ENCODE peak calls at places on chromosomes 3 and 15, in ten cellular contexts. One of them, this sample, is unnamed.

GRCh38 chr3:170760174-170760526 is 109.8 kb downstream of the RPL22L1 start:
- DNase-seq in ELR: no peak
- DNase-seq in hepatic stellate cell: no peak
- DNase-seq in AG10803: peak; percentile 88
- DNase-seq in Daoy: no peak
- DNase-seq in H9: no peak
- DNase-seq in CD8-positive, alpha-beta T cell: no peak
- DNase-seq in stimulated activated CD4-positive, alpha-beta T cell treated with anti-CD3 and anti-CD28 coated beads, TNF-alpha, amount 100 ng/mL, for 4 hours: no peak
- DNase-seq in activated CD4-positive, CD25-positive, alpha-beta regulatory T cell treated with anti-CD3 and anti-CD28 coated beads, Interleukin-2, amount 50 U/mL, for 16 hours: no peak
- DNase-seq in cardiac fibroblast: peak; percentile 61
- DNase-seq in this sample: no peak

GRCh38 chr3:11482024-11482423 is 161.7 kb downstream of the VGLL4 start:
- DNase-seq in cardiac fibroblast: peak; percentile 49
- DNase-seq in activated CD4-positive, CD25-positive, alpha-beta regulatory T cell treated with anti-CD3 and anti-CD28 coated beads, Interleukin-2, amount 50 U/mL, for 16 hours: no peak
- DNase-seq in stimulated activated CD4-positive, alpha-beta T cell treated with anti-CD3 and anti-CD28 coated beads, TNF-alpha, amount 100 ng/mL, for 4 hours: no peak
- DNase-seq in ELR: no peak
- DNase-seq in hepatic stellate cell: no peak
- DNase-seq in CD8-positive, alpha-beta T cell: no peak
- DNase-seq in AG10803: no peak
- DNase-seq in Daoy: no peak
- DNase-seq in H9: no peak
- DNase-seq in this sample: no peak

GRCh38 chr15:59371458-59372351 is 966 bp downstream of the MYO1E start:
- DNase-seq in AG10803: peak; percentile 15
- DNase-seq in ELR: peak; percentile 42
- DNase-seq in H9: no peak
- DNase-seq in CD8-positive, alpha-beta T cell: peak; percentile 23
- DNase-seq in stimulated activated CD4-positive, alpha-beta T cell treated with anti-CD3 and anti-CD28 coated beads, TNF-alpha, amount 100 ng/mL, for 4 hours: no peak
- DNase-seq in cardiac fibroblast: peak; percentile 39
- DNase-seq in Daoy: peak; percentile 43
- DNase-seq in hepatic stellate cell: peak; percentile 54
- DNase-seq in activated CD4-positive, CD25-positive, alpha-beta regulatory T cell treated with anti-CD3 and anti-CD28 coated beads, Interleukin-2, amount 50 U/mL, for 16 hours: no peak
- DNase-seq in this sample: no peak

GRCh38 chr3:149657796-149658443 is at the start of gene WWTR1:
- DNase-seq in cardiac fibroblast: peak; percentile 97
- DNase-seq in Daoy: peak; percentile 98
- DNase-seq in hepatic stellate cell: peak; percentile 88
- DNase-seq in ELR: peak; percentile 97
- DNase-seq in activated CD4-positive, CD25-positive, alpha-beta regulatory T cell treated with anti-CD3 and anti-CD28 coated beads, Interleukin-2, amount 50 U/mL, for 16 hours: no peak
- DNase-seq in H9: peak; percentile 97
- DNase-seq in stimulated activated CD4-positive, alpha-beta T cell treated with anti-CD3 and anti-CD28 coated beads, TNF-alpha, amount 100 ng/mL, for 4 hours: no peak
- DNase-seq in CD8-positive, alpha-beta T cell: peak; percentile 5
- DNase-seq in AG10803: peak; percentile 93
- DNase-seq in this sample: no peak

GRCh38 chr15:39192979-39193559 is 387.8 kb upstream of the THBS1 start:
- DNase-seq in ELR: no peak
- DNase-seq in H9: no peak
- DNase-seq in CD8-positive, alpha-beta T cell: no peak
- DNase-seq in hepatic stellate cell: no peak
- DNase-seq in cardiac fibroblast: no peak
- DNase-seq in Daoy: no peak
- DNase-seq in activated CD4-positive, CD25-positive, alpha-beta regulatory T cell treated with anti-CD3 and anti-CD28 coated beads, Interleukin-2, amount 50 U/mL, for 16 hours: no peak
- DNase-seq in stimulated activated CD4-positive, alpha-beta T cell treated with anti-CD3 and anti-CD28 coated beads, TNF-alpha, amount 100 ng/mL, for 4 hours: no peak
- DNase-seq in AG10803: peak; percentile 58
- DNase-seq in this sample: no peak

GRCh38 chr3:71294919-71295318 is 288.6 kb downstream of the FOXP1 start:
- DNase-seq in activated CD4-positive, CD25-positive, alpha-beta regulatory T cell treated with anti-CD3 and anti-CD28 coated beads, Interleukin-2, amount 50 U/mL, for 16 hours: no peak
- DNase-seq in stimulated activated CD4-positive, alpha-beta T cell treated with anti-CD3 and anti-CD28 coated beads, TNF-alpha, amount 100 ng/mL, for 4 hours: no peak
- DNase-seq in ELR: no peak
- DNase-seq in cardiac fibroblast: no peak
- DNase-seq in CD8-positive, alpha-beta T cell: no peak
- DNase-seq in Daoy: no peak
- DNase-seq in H9: no peak
- DNase-seq in hepatic stellate cell: no peak
- DNase-seq in AG10803: no peak
- DNase-seq in this sample: no peak

GRCh38 chr3:78659386-78659987 is 1108.3 kb downstream of the ROBO1 start:
- DNase-seq in hepatic stellate cell: peak; percentile 1
- DNase-seq in ELR: peak; percentile 57
- DNase-seq in activated CD4-positive, CD25-positive, alpha-beta regulatory T cell treated with anti-CD3 and anti-CD28 coated beads, Interleukin-2, amount 50 U/mL, for 16 hours: no peak
- DNase-seq in Daoy: peak; percentile 13
- DNase-seq in H9: no peak
- DNase-seq in cardiac fibroblast: peak; percentile 67
- DNase-seq in CD8-positive, alpha-beta T cell: peak; percentile 28
- DNase-seq in AG10803: peak; percentile 37
- DNase-seq in stimulated activated CD4-positive, alpha-beta T cell treated with anti-CD3 and anti-CD28 coated beads, TNF-alpha, amount 100 ng/mL, for 4 hours: no peak
- DNase-seq in this sample: no peak

GRCh38 chr15:64686130-64686735 is 89.2 kb downstream of the RBPMS2 start:
- DNase-seq in CD8-positive, alpha-beta T cell: peak; percentile 30
- DNase-seq in hepatic stellate cell: peak; percentile 56
- DNase-seq in cardiac fibroblast: peak; percentile 74
- DNase-seq in activated CD4-positive, CD25-positive, alpha-beta regulatory T cell treated with anti-CD3 and anti-CD28 coated beads, Interleukin-2, amount 50 U/mL, for 16 hours: peak; percentile 23
- DNase-seq in ELR: peak; percentile 65
- DNase-seq in stimulated activated CD4-positive, alpha-beta T cell treated with anti-CD3 and anti-CD28 coated beads, TNF-alpha, amount 100 ng/mL, for 4 hours: no peak
- DNase-seq in H9: peak; percentile 35
- DNase-seq in AG10803: peak; percentile 56
- DNase-seq in Daoy: peak; percentile 25
- DNase-seq in this sample: peak; percentile 15

GRCh38 chr15:57218826-57219576 is 157.3 kb upstream of the CGNL1 start:
- DNase-seq in cardiac fibroblast: peak; percentile 95
- DNase-seq in ELR: peak; percentile 90
- DNase-seq in H9: peak; percentile 38
- DNase-seq in stimulated activated CD4-positive, alpha-beta T cell treated with anti-CD3 and anti-CD28 coated beads, TNF-alpha, amount 100 ng/mL, for 4 hours: no peak
- DNase-seq in Daoy: peak; percentile 37
- DNase-seq in AG10803: peak; percentile 98
- DNase-seq in CD8-positive, alpha-beta T cell: no peak
- DNase-seq in activated CD4-positive, CD25-positive, alpha-beta regulatory T cell treated with anti-CD3 and anti-CD28 coated beads, Interleukin-2, amount 50 U/mL, for 16 hours: no peak
- DNase-seq in hepatic stellate cell: no peak
- DNase-seq in this sample: no peak

GRCh38 chr3:69428657-69429255 is 42.9 kb upstream of the FRMD4B start:
- DNase-seq in AG10803: no peak
- DNase-seq in stimulated activated CD4-positive, alpha-beta T cell treated with anti-CD3 and anti-CD28 coated beads, TNF-alpha, amount 100 ng/mL, for 4 hours: no peak
- DNase-seq in H9: no peak
- DNase-seq in cardiac fibroblast: peak; percentile 45
- DNase-seq in ELR: no peak
- DNase-seq in CD8-positive, alpha-beta T cell: no peak
- DNase-seq in activated CD4-positive, CD25-positive, alpha-beta regulatory T cell treated with anti-CD3 and anti-CD28 coated beads, Interleukin-2, amount 50 U/mL, for 16 hours: no peak
- DNase-seq in hepatic stellate cell: no peak
- DNase-seq in Daoy: no peak
- DNase-seq in this sample: no peak

GRCh38 chr3:69370945-69371301 is 15.0 kb downstream of the FRMD4B start:
- DNase-seq in stimulated activated CD4-positive, alpha-beta T cell treated with anti-CD3 and anti-CD28 coated beads, TNF-alpha, amount 100 ng/mL, for 4 hours: no peak
- DNase-seq in cardiac fibroblast: peak; percentile 21
- DNase-seq in AG10803: peak; percentile 52
- DNase-seq in ELR: no peak
- DNase-seq in H9: no peak
- DNase-seq in CD8-positive, alpha-beta T cell: no peak
- DNase-seq in Daoy: no peak
- DNase-seq in hepatic stellate cell: no peak
- DNase-seq in activated CD4-positive, CD25-positive, alpha-beta regulatory T cell treated with anti-CD3 and anti-CD28 coated beads, Interleukin-2, amount 50 U/mL, for 16 hours: no peak
- DNase-seq in this sample: no peak

GRCh38 chr3:182567666-182568065 is 225.6 kb upstream of the ATP11B start:
- DNase-seq in CD8-positive, alpha-beta T cell: no peak
- DNase-seq in hepatic stellate cell: no peak
- DNase-seq in H9: peak; percentile 33
- DNase-seq in cardiac fibroblast: no peak
- DNase-seq in Daoy: peak; percentile 42
- DNase-seq in ELR: no peak
- DNase-seq in AG10803: no peak
- DNase-seq in activated CD4-positive, CD25-positive, alpha-beta regulatory T cell treated with anti-CD3 and anti-CD28 coated beads, Interleukin-2, amount 50 U/mL, for 16 hours: no peak
- DNase-seq in stimulated activated CD4-positive, alpha-beta T cell treated with anti-CD3 and anti-CD28 coated beads, TNF-alpha, amount 100 ng/mL, for 4 hours: no peak
- DNase-seq in this sample: no peak

GRCh38 chr15:67148196-67148701 is 82.8 kb downstream of the SMAD3 start:
- DNase-seq in ELR: peak; percentile 83
- DNase-seq in H9: no peak
- DNase-seq in AG10803: peak; percentile 81
- DNase-seq in CD8-positive, alpha-beta T cell: no peak
- DNase-seq in stimulated activated CD4-positive, alpha-beta T cell treated with anti-CD3 and anti-CD28 coated beads, TNF-alpha, amount 100 ng/mL, for 4 hours: no peak
- DNase-seq in hepatic stellate cell: no peak
- DNase-seq in Daoy: peak; percentile 92
- DNase-seq in cardiac fibroblast: peak; percentile 68
- DNase-seq in activated CD4-positive, CD25-positive, alpha-beta regulatory T cell treated with anti-CD3 and anti-CD28 coated beads, Interleukin-2, amount 50 U/mL, for 16 hours: no peak
- DNase-seq in this sample: peak; percentile 15

GRCh38 chr3:69323941-69324340 is 61.9 kb downstream of the FRMD4B start:
- DNase-seq in stimulated activated CD4-positive, alpha-beta T cell treated with anti-CD3 and anti-CD28 coated beads, TNF-alpha, amount 100 ng/mL, for 4 hours: no peak
- DNase-seq in hepatic stellate cell: no peak
- DNase-seq in H9: no peak
- DNase-seq in cardiac fibroblast: no peak
- DNase-seq in CD8-positive, alpha-beta T cell: no peak
- DNase-seq in Daoy: no peak
- DNase-seq in AG10803: no peak
- DNase-seq in activated CD4-positive, CD25-positive, alpha-beta regulatory T cell treated with anti-CD3 and anti-CD28 coated beads, Interleukin-2, amount 50 U/mL, for 16 hours: no peak
- DNase-seq in ELR: no peak
- DNase-seq in this sample: no peak

GRCh38 chr3:64238971-64239667 is 13.9 kb upstream of the PRICKLE2 start:
- DNase-seq in H9: peak; percentile 92
- DNase-seq in stimulated activated CD4-positive, alpha-beta T cell treated with anti-CD3 and anti-CD28 coated beads, TNF-alpha, amount 100 ng/mL, for 4 hours: no peak
- DNase-seq in Daoy: peak; percentile 96
- DNase-seq in AG10803: peak; percentile 99
- DNase-seq in activated CD4-positive, CD25-positive, alpha-beta regulatory T cell treated with anti-CD3 and anti-CD28 coated beads, Interleukin-2, amount 50 U/mL, for 16 hours: no peak
- DNase-seq in hepatic stellate cell: peak; percentile 82
- DNase-seq in ELR: peak; percentile 92
- DNase-seq in CD8-positive, alpha-beta T cell: no peak
- DNase-seq in cardiac fibroblast: peak; percentile 96
- DNase-seq in this sample: no peak

GRCh38 chr15:67834593-67835348 is 5.1 kb downstream of the RNU6-1 start:
- DNase-seq in CD8-positive, alpha-beta T cell: no peak
- DNase-seq in Daoy: no peak
- DNase-seq in AG10803: no peak
- DNase-seq in H9: no peak
- DNase-seq in activated CD4-positive, CD25-positive, alpha-beta regulatory T cell treated with anti-CD3 and anti-CD28 coated beads, Interleukin-2, amount 50 U/mL, for 16 hours: no peak
- DNase-seq in stimulated activated CD4-positive, alpha-beta T cell treated with anti-CD3 and anti-CD28 coated beads, TNF-alpha, amount 100 ng/mL, for 4 hours: no peak
- DNase-seq in ELR: no peak
- DNase-seq in cardiac fibroblast: no peak
- DNase-seq in hepatic stellate cell: no peak
- DNase-seq in this sample: no peak

GRCh38 chr3:30043156-30043555 is 563.2 kb upstream of the TGFBR2 start:
- DNase-seq in stimulated activated CD4-positive, alpha-beta T cell treated with anti-CD3 and anti-CD28 coated beads, TNF-alpha, amount 100 ng/mL, for 4 hours: no peak
- DNase-seq in activated CD4-positive, CD25-positive, alpha-beta regulatory T cell treated with anti-CD3 and anti-CD28 coated beads, Interleukin-2, amount 50 U/mL, for 16 hours: no peak
- DNase-seq in CD8-positive, alpha-beta T cell: no peak
- DNase-seq in Daoy: no peak
- DNase-seq in H9: no peak
- DNase-seq in AG10803: no peak
- DNase-seq in hepatic stellate cell: no peak
- DNase-seq in ELR: no peak
- DNase-seq in cardiac fibroblast: peak; percentile 4
- DNase-seq in this sample: no peak

GRCh38 chr3:184229424-184230080 is at the start of gene VWA5B2:
- DNase-seq in H9: peak; percentile 82
- DNase-seq in hepatic stellate cell: peak; percentile 81
- DNase-seq in ELR: peak; percentile 72
- DNase-seq in cardiac fibroblast: peak; percentile 42
- DNase-seq in AG10803: peak; percentile 8
- DNase-seq in Daoy: peak; percentile 83
- DNase-seq in stimulated activated CD4-positive, alpha-beta T cell treated with anti-CD3 and anti-CD28 coated beads, TNF-alpha, amount 100 ng/mL, for 4 hours: peak; percentile 46
- DNase-seq in activated CD4-positive, CD25-positive, alpha-beta regulatory T cell treated with anti-CD3 and anti-CD28 coated beads, Interleukin-2, amount 50 U/mL, for 16 hours: no peak
- DNase-seq in CD8-positive, alpha-beta T cell: peak; percentile 80
- DNase-seq in this sample: peak; percentile 68

GRCh38 chr3:171195686-171196085 is 169.2 kb upstream of the SLC2A2 start:
- DNase-seq in H9: no peak
- DNase-seq in activated CD4-positive, CD25-positive, alpha-beta regulatory T cell treated with anti-CD3 and anti-CD28 coated beads, Interleukin-2, amount 50 U/mL, for 16 hours: no peak
- DNase-seq in cardiac fibroblast: peak; percentile 38
- DNase-seq in stimulated activated CD4-positive, alpha-beta T cell treated with anti-CD3 and anti-CD28 coated beads, TNF-alpha, amount 100 ng/mL, for 4 hours: no peak
- DNase-seq in Daoy: no peak
- DNase-seq in AG10803: no peak
- DNase-seq in ELR: peak; percentile 28
- DNase-seq in CD8-positive, alpha-beta T cell: no peak
- DNase-seq in hepatic stellate cell: no peak
- DNase-seq in this sample: no peak

GRCh38 chr15:67794832-67795574 is 30.3 kb upstream of the SKOR1 start:
- DNase-seq in stimulated activated CD4-positive, alpha-beta T cell treated with anti-CD3 and anti-CD28 coated beads, TNF-alpha, amount 100 ng/mL, for 4 hours: peak; percentile 13
- DNase-seq in H9: no peak
- DNase-seq in hepatic stellate cell: no peak
- DNase-seq in CD8-positive, alpha-beta T cell: no peak
- DNase-seq in activated CD4-positive, CD25-positive, alpha-beta regulatory T cell treated with anti-CD3 and anti-CD28 coated beads, Interleukin-2, amount 50 U/mL, for 16 hours: no peak
- DNase-seq in Daoy: no peak
- DNase-seq in AG10803: no peak
- DNase-seq in cardiac fibroblast: no peak
- DNase-seq in ELR: no peak
- DNase-seq in this sample: no peak

GRCh38 chr15:40274350-40275274 is 8.3 kb downstream of the ANKRD63 start:
- DNase-seq in ELR: peak; percentile 85
- DNase-seq in activated CD4-positive, CD25-positive, alpha-beta regulatory T cell treated with anti-CD3 and anti-CD28 coated beads, Interleukin-2, amount 50 U/mL, for 16 hours: peak; percentile 80
- DNase-seq in AG10803: peak; percentile 80
- DNase-seq in CD8-positive, alpha-beta T cell: peak; percentile 93
- DNase-seq in cardiac fibroblast: peak; percentile 91
- DNase-seq in H9: peak; percentile 87
- DNase-seq in hepatic stellate cell: peak; percentile 84
- DNase-seq in stimulated activated CD4-positive, alpha-beta T cell treated with anti-CD3 and anti-CD28 coated beads, TNF-alpha, amount 100 ng/mL, for 4 hours: peak; percentile 84
- DNase-seq in Daoy: peak; percentile 78
- DNase-seq in this sample: peak; percentile 82

GRCh38 chr3:151305081-151305777 is 11.4 kb downstream of the GPR87 start:
- DNase-seq in cardiac fibroblast: peak; percentile 96
- DNase-seq in AG10803: peak; percentile 99
- DNase-seq in ELR: peak; percentile 97
- DNase-seq in activated CD4-positive, CD25-positive, alpha-beta regulatory T cell treated with anti-CD3 and anti-CD28 coated beads, Interleukin-2, amount 50 U/mL, for 16 hours: no peak
- DNase-seq in Daoy: peak; percentile 97
- DNase-seq in stimulated activated CD4-positive, alpha-beta T cell treated with anti-CD3 and anti-CD28 coated beads, TNF-alpha, amount 100 ng/mL, for 4 hours: peak; percentile 11
- DNase-seq in CD8-positive, alpha-beta T cell: no peak
- DNase-seq in hepatic stellate cell: peak; percentile 77
- DNase-seq in H9: peak; percentile 86
- DNase-seq in this sample: peak; percentile 4

GRCh38 chr3:15081960-15082664 is 16.8 kb downstream of the RBSN start:
- DNase-seq in H9: no peak
- DNase-seq in activated CD4-positive, CD25-positive, alpha-beta regulatory T cell treated with anti-CD3 and anti-CD28 coated beads, Interleukin-2, amount 50 U/mL, for 16 hours: no peak
- DNase-seq in hepatic stellate cell: peak; percentile 14
- DNase-seq in CD8-positive, alpha-beta T cell: no peak
- DNase-seq in stimulated activated CD4-positive, alpha-beta T cell treated with anti-CD3 and anti-CD28 coated beads, TNF-alpha, amount 100 ng/mL, for 4 hours: no peak
- DNase-seq in Daoy: no peak
- DNase-seq in AG10803: peak; percentile 16
- DNase-seq in ELR: peak; percentile 28
- DNase-seq in cardiac fibroblast: no peak
- DNase-seq in this sample: no peak

GRCh38 chr15:40249477-40250303 is 10.8 kb downstream of the PAK6 start:
- DNase-seq in Daoy: peak; percentile 61
- DNase-seq in CD8-positive, alpha-beta T cell: no peak
- DNase-seq in ELR: peak; percentile 68
- DNase-seq in AG10803: peak; percentile 41
- DNase-seq in H9: no peak
- DNase-seq in stimulated activated CD4-positive, alpha-beta T cell treated with anti-CD3 and anti-CD28 coated beads, TNF-alpha, amount 100 ng/mL, for 4 hours: no peak
- DNase-seq in hepatic stellate cell: peak; percentile 79
- DNase-seq in activated CD4-positive, CD25-positive, alpha-beta regulatory T cell treated with anti-CD3 and anti-CD28 coated beads, Interleukin-2, amount 50 U/mL, for 16 hours: no peak
- DNase-seq in cardiac fibroblast: peak; percentile 25
- DNase-seq in this sample: no peak

GRCh38 chr3:159947220-159947619 is 41.4 kb upstream of the IL12A start:
- DNase-seq in H9: no peak
- DNase-seq in cardiac fibroblast: peak; percentile 62
- DNase-seq in AG10803: peak; percentile 96
- DNase-seq in ELR: peak; percentile 71
- DNase-seq in hepatic stellate cell: peak; percentile 19
- DNase-seq in Daoy: no peak
- DNase-seq in activated CD4-positive, CD25-positive, alpha-beta regulatory T cell treated with anti-CD3 and anti-CD28 coated beads, Interleukin-2, amount 50 U/mL, for 16 hours: no peak
- DNase-seq in stimulated activated CD4-positive, alpha-beta T cell treated with anti-CD3 and anti-CD28 coated beads, TNF-alpha, amount 100 ng/mL, for 4 hours: no peak
- DNase-seq in CD8-positive, alpha-beta T cell: no peak
- DNase-seq in this sample: no peak

GRCh38 chr3:155948476-155948875 is 78.0 kb downstream of the GMPS start:
- DNase-seq in hepatic stellate cell: no peak
- DNase-seq in AG10803: peak; percentile 20
- DNase-seq in activated CD4-positive, CD25-positive, alpha-beta regulatory T cell treated with anti-CD3 and anti-CD28 coated beads, Interleukin-2, amount 50 U/mL, for 16 hours: no peak
- DNase-seq in ELR: peak; percentile 51
- DNase-seq in cardiac fibroblast: peak; percentile 14
- DNase-seq in H9: no peak
- DNase-seq in Daoy: no peak
- DNase-seq in stimulated activated CD4-positive, alpha-beta T cell treated with anti-CD3 and anti-CD28 coated beads, TNF-alpha, amount 100 ng/mL, for 4 hours: no peak
- DNase-seq in CD8-positive, alpha-beta T cell: no peak
- DNase-seq in this sample: no peak